ENCODE peak calls at places on chromosomes 3 and 15, in seven cellular contexts. I, Q, W, J, C, G and F are unnamed samples.

GRCh38 chr3:122784436-122784835 is 9.2 kb downstream of the HSPBAP1 start:
- DNase-seq in Q (no peak), I (no peak), G (no peak), C (peak; percentile 20), J (peak; percentile 25), W (no peak), F (no peak)

GRCh38 chr3:143883151-143883550 is 34.9 kb upstream of the SLC9A9 start:
- DNase-seq in Q (no peak), I (no peak), W (no peak), J (no peak), C (no peak), G (no peak), F (no peak)

GRCh38 chr3:142027295-142027694 is 122.0 kb downstream of the TFDP2 start:
- DNase-seq in C (no peak), W (no peak), G (no peak), J (no peak), I (no peak), Q (no peak), F (peak; percentile 31)

GRCh38 chr3:171011109-171011508 is 15.4 kb downstream of the SLC2A2 start:
- DNase-seq in J (no peak), Q (no peak), I (no peak), G (no peak), W (no peak), C (no peak), F (no peak)

GRCh38 chr3:112770026-112770626 is 76.5 kb downstream of the CD200R1L start:
- DNase-seq in W (no peak), I (no peak), C (peak; percentile 45), Q (peak; percentile 56), G (no peak), J (peak; percentile 29), F (no peak)

GRCh38 chr15:65409284-65409631 is 13.5 kb downstream of the IGDCC4 start:
- DNase-seq in W (no peak), C (peak; percentile 97), J (peak; percentile 97), G (no peak), I (no peak), Q (no peak), F (no peak)

GRCh38 chr3:126934991-126935390 is 47.9 kb upstream of the PLXNA1 start:
- DNase-seq in C (no peak), W (no peak), J (no peak), I (no peak), Q (no peak), G (no peak), F (no peak)

GRCh38 chr3:31422237-31422636 is 110.5 kb upstream of the STT3B start:
- DNase-seq in J (no peak), C (no peak), I (no peak), W (no peak), Q (no peak), G (no peak), F (no peak)

GRCh38 chr3:65262554-65262953 is 574.8 kb upstream of the ADAMTS9 start:
- DNase-seq in G (no peak), J (no peak), W (no peak), I (no peak), C (no peak), Q (no peak), F (no peak)

GRCh38 chr3:8668216-8668615 is 23.6 kb upstream of the SSUH2 start:
- DNase-seq in G (no peak), J (peak; percentile 21), C (no peak), W (no peak), I (no peak), Q (no peak), F (no peak)

GRCh38 chr15:69468241-69469121 is 15.9 kb downstream of the RPLP1 start:
- DNase-seq in I (peak; percentile 45), W (no peak), C (no peak), J (no peak), Q (peak; percentile 97), G (peak; percentile 86), F (no peak)

GRCh38 chr15:95860406-95860805 is 470.1 kb upstream of the NR2F2 start:
- DNase-seq in W (no peak), Q (no peak), C (no peak), J (no peak), I (no peak), G (no peak), F (no peak)

GRCh38 chr3:126607214-126607908 is 47.6 kb downstream of the TXNRD3 start:
- DNase-seq in G (no peak), J (peak; percentile 44), W (peak; percentile 5), I (no peak), Q (no peak), C (peak; percentile 43), F (no peak)

GRCh38 chr3:84265768-84266167 is 693.0 kb upstream of the CADM2 start:
- DNase-seq in W (no peak), J (no peak), G (no peak), Q (no peak), I (no peak), C (no peak), F (no peak)

GRCh38 chr3:17891139-17891850 is 148.9 kb upstream of the TBC1D5 start:
- DNase-seq in W (no peak), Q (peak; percentile 50), J (peak; percentile 10), G (no peak), I (no peak), C (peak; percentile 19), F (no peak)

GRCh38 chr3:168973206-168973605 is 690.3 kb downstream of the MECOM start:
- DNase-seq in I (no peak), Q (no peak), J (no peak), C (no peak), W (no peak), G (no peak), F (no peak)

GRCh38 chr3:73774645-73775044 is 149.9 kb upstream of the PDZRN3 start:
- DNase-seq in G (no peak), I (no peak), W (no peak), Q (no peak), C (no peak), J (no peak), F (no peak)

GRCh38 chr15:70597056-70597603 is 166.2 kb downstream of the UACA start:
- DNase-seq in G (no peak), Q (peak; percentile 60), I (no peak), W (no peak), J (no peak), C (peak; percentile 33), F (no peak)

GRCh38 chr3:167941234-167941995 is 154.3 kb downstream of the GOLIM4 start:
- DNase-seq in W (no peak), C (peak; percentile 67), J (peak; percentile 76), G (no peak), I (no peak), Q (no peak), F (peak; percentile 99)

GRCh38 chr3:195892355-195893120 is 15.8 kb downstream of the TNK2 start:
- DNase-seq in Q (peak; percentile 78), I (no peak), W (no peak), G (no peak), C (peak; percentile 78), J (peak; percentile 73), F (no peak)

GRCh38 chr3:62159693-62160092 is 213.7 kb downstream of the FEZF2 start:
- DNase-seq in Q (no peak), C (peak; percentile 77), W (no peak), J (peak; percentile 82), G (no peak), I (no peak), F (no peak)

GRCh38 chr15:39887832-39888231 is 32.2 kb downstream of the GPR176 start:
- DNase-seq in C (peak; percentile 38), Q (no peak), W (no peak), G (no peak), J (peak; percentile 54), I (no peak), F (no peak)

GRCh38 chr15:78714890-78715289 is 73.9 kb upstream of the CHRNB4 start:
- DNase-seq in J (no peak), G (no peak), C (no peak), Q (no peak), W (no peak), I (no peak), F (peak; percentile 16)

GRCh38 chr3:33926998-33927605 is 128.7 kb downstream of the PDCD6IP start:
- DNase-seq in W (no peak), C (no peak), G (no peak), I (no peak), Q (no peak), J (no peak), F (no peak)

GRCh38 chr3:148075829-148076716 is 621.6 kb upstream of the AGTR1 start:
- DNase-seq in G (no peak), C (peak; percentile 66), J (peak; percentile 64), Q (peak; percentile 62), I (no peak), W (no peak), F (no peak)

GRCh38 chr3:125280966-125281365 is 68.4 kb upstream of the SLC12A8 start:
- DNase-seq in Q (no peak), J (peak; percentile 59), W (no peak), G (no peak), C (peak; percentile 23), I (no peak), F (no peak)

GRCh38 chr15:101068961-101069734 is 150.0 kb downstream of the LRRK1 start:
- DNase-seq in J (peak; percentile 13), Q (peak; percentile 100), I (no peak), G (no peak), C (peak; percentile 25), W (no peak), F (no peak)

GRCh38 chr15:85899927-85900326 is 105.2 kb upstream of the KLHL25 start:
- DNase-seq in C (no peak), W (no peak), Q (no peak), I (no peak), J (no peak), G (no peak), F (no peak)

GRCh38 chr3:32392530-32393302 is 1.1 kb downstream of the CMTM7 start:
- DNase-seq in I (no peak), C (peak; percentile 76), J (peak; percentile 67), W (peak; percentile 42), G (peak; percentile 32), Q (no peak), F (no peak)

GRCh38 chr3:192156382-192156781 is 571.0 kb downstream of the FGF12 start:
- DNase-seq in W (no peak), G (no peak), C (no peak), J (no peak), Q (no peak), I (no peak), F (no peak)

GRCh38 chr3:46835486-46835885 is 27.8 kb downstream of the MYL3 start:
- DNase-seq in Q (no peak), C (no peak), I (no peak), J (no peak), G (no peak), W (no peak), F (no peak)

GRCh38 chr3:107643038-107643883 is 120.5 kb downstream of the BBX start:
- DNase-seq in J (no peak), W (no peak), C (no peak), I (no peak), G (no peak), Q (no peak), F (no peak)